ENCODE peak calls at places on chromosome 9, in eight cellular contexts. O is astrocyte of the spinal cord, U is skeletal muscle cell, T is left colon, I is GM23248, D is AG20443, M is COR-L47, V is iPS-NIHi11. H is an unnamed sample.

GRCh38 chr9:124455820-124456219 is 5.6 kb downstream of the ADGRD2 start:
- DNase-seq in V (no peak), O (no peak), M (no peak), U (no peak), D (no peak), T (no peak), I (no peak), H (no peak)

GRCh38 chr9:19969721-19970120 is 180.9 kb upstream of the SLC24A2 start:
- DNase-seq in T (no peak), U (peak; percentile 41), M (no peak), I (peak; percentile 66), D (no peak), O (no peak), V (no peak), H (no peak)

GRCh38 chr9:32622948-32623347 is 12.5 kb downstream of the TAF1L start:
- DNase-seq in M (no peak), O (no peak), I (no peak), D (no peak), V (no peak), T (no peak), U (no peak), H (no peak)

GRCh38 chr9:21528123-21528808 is 46.2 kb upstream of the IFNE start:
- DNase-seq in T (no peak), O (no peak), U (no peak), V (no peak), M (no peak), I (no peak), D (no peak), H (no peak)

GRCh38 chr9:134130503-134131375 is 5.1 kb upstream of the WDR5 start:
- DNase-seq in U (no peak), D (peak; percentile 60), I (peak; percentile 35), O (no peak), V (peak; percentile 79), T (peak; percentile 26), M (no peak), H (peak; percentile 64)

GRCh38 chr9:121059998-121060636 is 10.0 kb upstream of the C5 start:
- DNase-seq in M (peak; percentile 69), I (peak; percentile 84), T (no peak), O (peak; percentile 79), U (no peak), D (peak; percentile 71), V (peak; percentile 73), H (peak; percentile 84)

GRCh38 chr9:34328500-34328982 is 527 bp downstream of the KIF24 start:
- DNase-seq in O (peak; percentile 42), D (no peak), V (peak; percentile 26), I (no peak), T (no peak), M (peak; percentile 36), U (no peak), H (peak; percentile 83)

GRCh38 chr9:96605328-96605727 is 14.3 kb downstream of the CDC14B start:
- DNase-seq in V (no peak), I (no peak), M (no peak), U (no peak), O (no peak), T (no peak), D (no peak), H (no peak)

GRCh38 chr9:119765632-119766031 is 396.4 kb upstream of the BRINP1 start:
- DNase-seq in U (no peak), I (no peak), M (no peak), V (no peak), T (no peak), O (no peak), D (no peak), H (peak; percentile 64)

GRCh38 chr9:115930472-115930871 is 223.1 kb upstream of the PAPPA start:
- DNase-seq in M (no peak), O (no peak), I (no peak), T (no peak), D (no peak), U (no peak), V (no peak), H (no peak)

GRCh38 chr9:122336189-122336588 is 34.6 kb upstream of the PTGS1 start:
- DNase-seq in V (no peak), M (no peak), T (no peak), O (no peak), D (no peak), U (no peak), I (no peak), H (no peak)

GRCh38 chr9:89113851-89114250 is 64.8 kb downstream of the SHC3 start:
- DNase-seq in V (no peak), O (no peak), U (no peak), T (no peak), I (no peak), D (no peak), M (no peak), H (no peak)

GRCh38 chr9:105296889-105297288 is 52.4 kb downstream of the SLC44A1 start:
- DNase-seq in I (peak; percentile 97), V (peak; percentile 25), T (no peak), M (no peak), D (peak; percentile 76), O (peak; percentile 75), U (peak; percentile 91), H (no peak)

GRCh38 chr9:136544549-136545064 is 1.2 kb downstream of the NOTCH1 start:
- DNase-seq in V (peak; percentile 72), T (peak; percentile 85), O (peak; percentile 22), U (no peak), I (peak; percentile 65), M (no peak), D (peak; percentile 66), H (peak; percentile 56)

GRCh38 chr9:121294181-121294743 is 26.3 kb downstream of the GSN start:
- DNase-seq in U (no peak), D (no peak), I (no peak), V (no peak), T (no peak), O (no peak), M (no peak), H (no peak)

GRCh38 chr9:806285-807156 is 35.0 kb upstream of the DMRT1 start:
- DNase-seq in D (peak; percentile 66), U (no peak), O (peak; percentile 46), I (peak; percentile 57), T (no peak), V (peak; percentile 58), M (no peak), H (no peak)

GRCh38 chr9:86500667-86501435 is 146.6 kb upstream of the TUT7 start:
- DNase-seq in O (peak; percentile 92), D (peak; percentile 62), I (peak; percentile 91), V (no peak), M (no peak), T (no peak), U (peak; percentile 84), H (no peak)

GRCh38 chr9:72315510-72316287 is 49.3 kb downstream of the ZFAND5 start:
- DNase-seq in I (peak; percentile 74), T (peak; percentile 36), M (peak; percentile 34), D (peak; percentile 63), O (peak; percentile 94), V (peak; percentile 49), U (peak; percentile 88), H (peak; percentile 92)

GRCh38 chr9:38435526-38435925 is 11.3 kb upstream of the IGFBPL1 start:
- DNase-seq in M (no peak), I (peak; percentile 53), T (no peak), O (no peak), D (peak; percentile 73), U (no peak), V (no peak), H (no peak)

GRCh38 chr9:13171261-13171660 is 108.2 kb downstream of the MPDZ start:
- DNase-seq in D (no peak), M (no peak), U (no peak), O (no peak), I (no peak), V (no peak), T (no peak), H (no peak)

GRCh38 chr9:6907772-6908381 is 150.1 kb downstream of the KDM4C start:
- DNase-seq in T (no peak), D (no peak), U (no peak), M (peak; percentile 27), V (no peak), O (peak; percentile 56), I (peak; percentile 48), H (peak; percentile 73)

GRCh38 chr9:12993432-12993831 is 218.6 kb downstream of the LURAP1L start:
- DNase-seq in U (no peak), M (no peak), T (no peak), D (no peak), O (peak; percentile 10), I (no peak), V (no peak), H (no peak)

GRCh38 chr9:127809002-127809561 is 6.4 kb downstream of the FPGS start:
- DNase-seq in O (no peak), T (no peak), I (no peak), M (no peak), U (no peak), V (no peak), D (no peak), H (no peak)

GRCh38 chr9:20351715-20352114 is 270.6 kb downstream of the MLLT3 start:
- DNase-seq in U (no peak), T (no peak), I (no peak), M (no peak), D (no peak), O (no peak), V (no peak), H (no peak)

GRCh38 chr9:25691786-25692185 is 13.5 kb upstream of the TUSC1 start:
- DNase-seq in U (no peak), D (no peak), V (no peak), T (no peak), M (no peak), I (no peak), O (no peak), H (no peak)

GRCh38 chr9:99326112-99326916 is 104.2 kb downstream of the SEC61B start:
- DNase-seq in U (no peak), V (peak; percentile 19), I (peak; percentile 21), O (no peak), M (no peak), T (no peak), D (no peak), H (no peak)

GRCh38 chr9:79623799-79624721 is 52.3 kb downstream of the TLE4 start:
- DNase-seq in U (no peak), V (no peak), I (peak; percentile 8), O (no peak), D (no peak), T (peak; percentile 22), M (no peak), H (peak; percentile 85)

GRCh38 chr9:9521033-9521779 is 1091.6 kb downstream of the PTPRD start:
- DNase-seq in O (no peak), U (no peak), M (no peak), T (no peak), I (no peak), V (no peak), D (no peak), H (peak; percentile 41)

GRCh38 chr9:124356745-124357390 is 58.4 kb downstream of the PSMB7 start:
- DNase-seq in I (no peak), T (no peak), O (no peak), U (no peak), V (no peak), D (no peak), M (no peak), H (no peak)

GRCh38 chr9:87618931-87619330 is 107.0 kb upstream of the CTSL start:
- DNase-seq in U (no peak), T (no peak), D (no peak), M (no peak), I (no peak), V (no peak), O (no peak), H (no peak)

GRCh38 chr9:123550797-123551196 is 194.8 kb downstream of the CRB2 start:
- DNase-seq in D (no peak), T (no peak), I (no peak), V (peak; percentile 79), O (no peak), M (peak; percentile 3), U (no peak), H (peak; percentile 78)

GRCh38 chr9:137372693-137373610 is 50.0 kb downstream of the EXD3 start:
- DNase-seq in D (no peak), M (no peak), I (no peak), U (no peak), O (no peak), V (no peak), T (no peak), H (no peak)

GRCh38 chr9:122379340-122379739 is 8.5 kb downstream of the PTGS1 start:
- DNase-seq in M (no peak), V (peak; percentile 46), O (no peak), D (no peak), I (peak; percentile 22), U (no peak), T (no peak), H (peak; percentile 13)

GRCh38 chr9:4223434-4223833 is 76.4 kb downstream of the GLIS3 start:
- DNase-seq in T (no peak), D (no peak), V (no peak), U (no peak), O (no peak), M (no peak), I (no peak), H (no peak)